ENCODE peak calls at places on chromosomes 5 and 9, in four cellular contexts. U, Z, E and M are unnamed samples.

GRCh38 chr5:2382776-2383677 is 368.4 kb downstream of the IRX2 start:
- DNase-seq in Z (no peak), E (no peak), U (no peak), M (no peak)

GRCh38 chr9:114516913-114517312 is 11.6 kb upstream of the WHRN start:
- DNase-seq in U (no peak), Z (no peak), E (no peak), M (no peak)

GRCh38 chr5:84985148-84985547 is 600.5 kb upstream of the EDIL3 start:
- DNase-seq in Z (no peak), U (no peak), E (no peak), M (no peak)

GRCh38 chr5:1519631-1520141 is 4.1 kb downstream of the LPCAT1 start:
- DNase-seq in E (no peak), Z (peak), U (no peak), M (peak)

GRCh38 chr9:116007824-116008223 is 145.8 kb upstream of the PAPPA start:
- DNase-seq in U (no peak), E (no peak), Z (no peak), M (no peak)

GRCh38 chr9:107624216-107624948 is 134.8 kb upstream of the KLF4 start:
- DNase-seq in Z (peak), E (peak), U (no peak), M (peak)

GRCh38 chr9:99478469-99479027 is 256.5 kb downstream of the SEC61B start:
- DNase-seq in Z (no peak), E (no peak), U (no peak), M (no peak)

GRCh38 chr5:57532513-57533497 is 50.2 kb upstream of the ACTBL2 start:
- DNase-seq in Z (no peak), E (peak), U (no peak), M (no peak)

GRCh38 chr5:97162045-97162444 is 19.6 kb upstream of the LIX1 start:
- DNase-seq in Z (peak), U (peak), E (peak), M (no peak)

GRCh38 chr5:14659821-14660607 is 4.5 kb upstream of the OTULIN start:
- DNase-seq in E (peak), Z (no peak), U (no peak), M (no peak)

GRCh38 chr9:129509508-129509907 is 111.4 kb downstream of the C9orf50 start:
- DNase-seq in E (peak), Z (no peak), U (no peak), M (peak)

GRCh38 chr9:4034404-4034803 is 265.5 kb downstream of the GLIS3 start:
- DNase-seq in E (no peak), U (no peak), Z (no peak), M (no peak)

GRCh38 chr9:88753691-88754367 is 218.9 kb downstream of the NXNL2 start:
- DNase-seq in U (no peak), E (no peak), Z (no peak), M (no peak)

GRCh38 chr9:16930578-16930977 is 60.1 kb upstream of the BNC2 start:
- DNase-seq in Z (no peak), U (no peak), E (no peak), M (no peak)

GRCh38 chr5:124461857-124462423 is 284.5 kb downstream of the ZNF608 start:
- DNase-seq in U (no peak), E (no peak), Z (no peak), M (no peak)